ENCODE peak calls at places on chromosomes 2 and 18, in seven cellular contexts. D is glutamatergic neuron, J is HFFc6, F is NB4, T is IMR-90, I is uterus, O is GM12865. Y is an unnamed sample.
A peak's percentile ranks its signal among the peaks of the same experiment; 100 is the strongest.

GRCh38 chr18:36352384-36352783 is 54.9 kb downstream of the FHOD3 start:
- DNase-seq in F (no peak), O (no peak), T (peak; percentile 95), I (no peak), D (no peak), J (peak; percentile 91), Y (no peak)

GRCh38 chr2:241821460-241822263 is 12.7 kb downstream of the NEU4 start:
- DNase-seq in T (no peak), I (no peak), D (no peak), J (no peak), O (no peak), F (no peak), Y (peak; percentile 33)

GRCh38 chr2:152682663-152683062 is 34.6 kb downstream of the PRPF40A start:
- DNase-seq in J (no peak), D (no peak), O (no peak), I (no peak), F (no peak), T (no peak), Y (no peak)

GRCh38 chr2:160695402-160696060 is 201.9 kb upstream of the RBMS1 start:
- DNase-seq in T (peak; percentile 73), F (no peak), I (peak; percentile 19), D (no peak), J (no peak), O (no peak), Y (no peak)

GRCh38 chr2:151762694-151763093 is 28.4 kb upstream of the NEB start:
- DNase-seq in O (no peak), D (no peak), I (no peak), T (no peak), J (no peak), F (no peak), Y (no peak)

GRCh38 chr2:210556355-210556980 is at the start of gene CPS1:
- DNase-seq in D (no peak), O (no peak), J (no peak), F (no peak), I (no peak), T (no peak), Y (no peak)

GRCh38 chr2:235594041-235594440 is 100.2 kb downstream of the AGAP1 start:
- DNase-seq in J (peak; percentile 75), T (peak; percentile 89), I (no peak), D (no peak), F (peak; percentile 81), O (peak; percentile 38), Y (no peak)

GRCh38 chr2:74181739-74182138 is 3.1 kb upstream of the MOB1A start:
- DNase-seq in T (no peak), O (peak; percentile 94), I (no peak), D (peak; percentile 67), F (peak; percentile 99), J (no peak), Y (no peak)

GRCh38 chr2:214471990-214472389 is 61.1 kb downstream of the VWC2L start:
- DNase-seq in F (no peak), T (peak; percentile 33), I (no peak), D (no peak), J (no peak), O (no peak), Y (no peak)

GRCh38 chr2:63163231-63163845 is 112.7 kb downstream of the OTX1 start:
- DNase-seq in O (no peak), I (no peak), D (no peak), J (no peak), F (no peak), T (no peak), Y (no peak)

GRCh38 chr2:206921507-206921906 is 17.8 kb upstream of the CPO start:
- DNase-seq in T (no peak), I (no peak), D (no peak), J (no peak), F (no peak), O (no peak), Y (no peak)

GRCh38 chr2:120245520-120245835 is 7.2 kb upstream of the RALB start:
- DNase-seq in I (peak; percentile 51), D (no peak), J (peak; percentile 45), O (no peak), F (no peak), T (no peak), Y (no peak)

GRCh38 chr2:43676322-43677050 is at the start of gene C1GALT1C1L:
- DNase-seq in J (peak; percentile 3), T (peak; percentile 66), O (no peak), D (peak; percentile 49), I (peak; percentile 85), F (peak; percentile 79), Y (no peak)

GRCh38 chr2:220315098-220315785 is 687.8 kb downstream of the SLC4A3 start:
- DNase-seq in F (no peak), O (no peak), I (peak; percentile 23), T (no peak), D (no peak), J (no peak), Y (no peak)

GRCh38 chr2:158098171-158098570 is 3.5 kb upstream of the UPP2 start:
- DNase-seq in D (peak; percentile 19), F (no peak), T (no peak), J (no peak), O (no peak), I (no peak), Y (no peak)

GRCh38 chr2:158095269-158095668 is 6.4 kb upstream of the UPP2 start:
- DNase-seq in T (no peak), I (no peak), F (no peak), O (no peak), J (no peak), D (no peak), Y (no peak)

GRCh38 chr2:158094487-158095092 is 7.1 kb upstream of the UPP2 start:
- DNase-seq in J (no peak), T (no peak), F (no peak), I (no peak), O (no peak), D (no peak), Y (no peak)

GRCh38 chr2:158097481-158097880 is 4.2 kb upstream of the UPP2 start:
- DNase-seq in I (no peak), J (no peak), O (no peak), T (no peak), D (no peak), F (peak; percentile 43), Y (no peak)

GRCh38 chr2:158095912-158096311 is 5.8 kb upstream of the UPP2 start:
- DNase-seq in J (no peak), O (no peak), I (no peak), F (no peak), D (no peak), T (no peak), Y (no peak)
- TF ChIP-seq CTCF in J (no peak), O (no peak), I (no peak), F (no peak), D (no peak), T (no peak), Y (no peak)

GRCh38 chr2:11028407-11028916 is 116.7 kb downstream of the KCNF1 start:
- DNase-seq in T (no peak), O (no peak), J (no peak), F (no peak), D (no peak), I (no peak), Y (no peak)
- TF ChIP-seq CTCF in T (no peak), O (no peak), J (no peak), F (no peak), D (no peak), I (no peak), Y (no peak)

GRCh38 chr18:23194150-23194968 is 59.1 kb downstream of the CABLES1 start:
- DNase-seq in F (no peak), J (no peak), D (no peak), T (peak; percentile 65), O (no peak), I (no peak), Y (no peak)

GRCh38 chr18:23196119-23197004 is 61.1 kb downstream of the CABLES1 start:
- DNase-seq in F (no peak), O (no peak), D (no peak), T (no peak), J (no peak), I (no peak), Y (no peak)

GRCh38 chr18:23198217-23198845 is 63.0 kb downstream of the CABLES1 start:
- DNase-seq in I (no peak), T (no peak), F (no peak), J (no peak), O (no peak), D (no peak), Y (no peak)

GRCh38 chr18:23193727-23194126 is 58.4 kb downstream of the CABLES1 start:
- DNase-seq in I (no peak), T (no peak), F (no peak), O (no peak), D (no peak), J (no peak), Y (no peak)

DNA sequence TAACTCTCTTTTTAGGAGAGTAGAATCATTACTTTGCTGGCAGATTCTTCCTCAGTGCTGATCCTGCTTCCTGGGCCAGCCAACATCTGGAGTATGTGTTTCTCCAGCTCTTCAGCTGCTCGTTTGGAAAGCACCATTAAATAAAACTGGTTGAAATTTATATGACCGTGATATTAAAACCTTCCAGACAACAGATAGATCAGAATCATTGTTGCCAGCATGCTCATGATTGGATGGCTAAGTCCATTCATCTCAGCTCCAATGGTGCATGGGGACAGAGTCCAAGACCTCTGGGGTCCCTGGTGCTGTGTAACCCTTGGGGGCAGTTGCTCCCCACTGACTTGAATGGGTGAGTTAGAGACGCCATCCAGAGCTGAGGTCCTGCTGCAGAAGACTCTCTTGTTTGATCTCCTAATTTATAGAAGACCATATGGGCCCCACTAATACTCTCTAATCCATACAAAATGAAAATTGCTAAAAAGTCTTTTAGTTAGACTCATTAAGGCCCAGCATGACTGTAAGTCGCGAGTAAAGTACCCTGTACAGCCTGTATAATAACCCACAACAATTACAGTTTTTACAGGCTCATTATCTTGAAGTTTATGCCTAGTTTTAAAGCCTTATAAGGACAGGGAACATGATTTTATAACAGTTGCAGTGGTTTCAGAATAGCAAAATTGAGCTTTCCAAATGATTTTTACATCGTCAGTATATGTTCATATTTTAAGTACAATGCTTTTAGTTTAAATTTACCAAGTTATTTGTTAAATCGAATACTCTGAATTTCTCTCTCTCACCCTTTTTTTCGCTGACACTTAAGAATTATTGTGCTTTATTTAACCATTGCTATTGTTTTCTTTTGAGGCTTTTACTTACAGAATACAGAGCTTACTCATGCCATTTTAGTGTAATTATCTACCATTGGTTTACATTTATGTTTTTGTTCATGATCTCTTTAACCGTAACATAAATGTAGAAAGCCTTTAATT is 60.0 kb downstream of the CABLES1 start:
- DNase-seq in O (no peak), D (no peak), F (no peak), T (no peak), J (no peak), I (no peak), Y (no peak)
- TF ChIP-seq CTCF in O (no peak), D (no peak), F (no peak), T (no peak), J (no peak), I (no peak), Y (no peak)

GRCh38 chr18:28007841-28008240 is 169.1 kb downstream of the CDH2 start:
- DNase-seq in D (no peak), I (no peak), T (peak; percentile 18), O (no peak), J (peak; percentile 30), F (no peak), Y (no peak)

GRCh38 chr18:28015671-28016070 is 161.3 kb downstream of the CDH2 start:
- DNase-seq in F (no peak), I (no peak), J (no peak), O (no peak), D (no peak), T (no peak), Y (no peak)

GRCh38 chr18:28009589-28009988 is 167.3 kb downstream of the CDH2 start:
- DNase-seq in O (no peak), J (no peak), F (no peak), I (no peak), D (no peak), T (no peak), Y (no peak)

GRCh38 chr18:28018361-28018760 is 158.6 kb downstream of the CDH2 start:
- DNase-seq in F (no peak), J (peak; percentile 45), I (no peak), D (no peak), T (no peak), O (no peak), Y (no peak)

GRCh38 chr18:28013064-28013463 is 163.9 kb downstream of the CDH2 start:
- DNase-seq in D (no peak), O (no peak), I (no peak), J (no peak), T (peak; percentile 23), F (no peak), Y (no peak)
- TF ChIP-seq CTCF in D (peak; percentile 57), O (no peak), I (no peak), J (peak; percentile 81), T (peak; percentile 57), F (no peak), Y (peak; percentile 34)

Y was measured in endothelial cell.